ENCODE peak calls at places on chromosomes 13 and 19, in ten cellular contexts. U, P, R, Z, T, A, S, M, N and X are unnamed samples. For H3K9me3, the result is how much of the 10 kb centered on the place peaks cover.

GRCh38 chr13:112791662-112792440 is 102.0 kb downstream of the ATP11A start:
- DNase-seq in P (peak), R (no peak), S (no peak), Z (no peak), U (no peak), T (no peak), A (no peak), N (no peak), M (peak), X (no peak)

GRCh38 chr13:114283581-114283980 is 2.2 kb downstream of the UPF3A start:
- DNase-seq in N (no peak), S (no peak), R (peak), P (no peak), T (no peak), M (no peak), Z (no peak), A (no peak), U (no peak), X (no peak)

GRCh38 chr13:106570354-106570822 is 2.5 kb upstream of the ARGLU1 start:
- DNase-seq in P (peak), S (peak), U (peak), Z (peak), M (peak), A (peak), R (peak), T (peak), N (no peak), X (no peak)

GRCh38 chr13:51523082-51523518 is 61.2 kb upstream of the WDFY2 start:
- DNase-seq in S (no peak), U (no peak), N (peak), P (no peak), T (peak), M (no peak), R (peak), Z (peak), A (no peak), X (peak)

GRCh38 chr13:99374994-99375805 is 68.0 kb upstream of the GPR183 start:
- DNase-seq in U (no peak), S (no peak), N (no peak), R (no peak), A (no peak), Z (no peak), T (no peak), P (no peak), M (no peak), X (no peak)

GRCh38 chr13:61709258-61709657 is 293.6 kb upstream of the PCDH20 start:
- DNase-seq in A (no peak), U (no peak), M (no peak), P (no peak), R (no peak), T (no peak), S (no peak), N (no peak), Z (no peak), X (no peak)

GRCh38 chr13:33322474-33322827 is 36.9 kb upstream of the STARD13 start:
- DNase-seq in A (no peak), M (no peak), S (no peak), N (no peak), U (no peak), R (peak), T (no peak), P (no peak), Z (peak), X (no peak)

GRCh38 chr13:19665427-19665859 is 32.0 kb downstream of the MPHOSPH8 start:
- DNase-seq in M (no peak), P (peak), U (no peak), R (no peak), N (no peak), Z (no peak), A (no peak), S (no peak), T (no peak), X (no peak)

GRCh38 chr13:104385409-104385808 is 1319.2 kb upstream of the SLC10A2 start:
- DNase-seq in A (no peak), M (no peak), S (no peak), N (no peak), P (no peak), Z (peak), U (no peak), T (peak), R (peak), X (peak)

GRCh38 chr19:13840751-13841338 is 36.1 kb upstream of the NANOS3 start:
- DNase-seq in T (no peak), N (no peak), A (no peak), M (no peak), P (no peak), Z (no peak), R (no peak), S (no peak), U (no peak), X (no peak)

GRCh38 chr19:13841339-13842293 is 35.3 kb upstream of the NANOS3 start:
- DNase-seq in S (peak), R (no peak), Z (peak), T (no peak), U (no peak), A (no peak), P (peak), N (no peak), M (no peak), X (peak)

GRCh38 chr19:13843104-13843921 is 33.6 kb upstream of the NANOS3 start:
- DNase-seq in T (no peak), Z (peak), U (peak), R (peak), P (peak), A (no peak), M (no peak), N (no peak), S (peak), X (peak)

GRCh38 chr19:13844130-13844631 is 32.8 kb upstream of the NANOS3 start:
- DNase-seq in U (no peak), N (no peak), R (no peak), A (no peak), T (no peak), S (no peak), Z (peak), P (peak), M (no peak), X (no peak)

GRCh38 chr19:13842294-13843103 is 34.4 kb upstream of the NANOS3 start:
- DNase-seq in P (peak), Z (peak), R (peak), N (peak), A (no peak), S (peak), M (no peak), U (peak), T (no peak), X (peak)
- H2AFZ ChIP-seq in P (no peak), Z (peak), R (peak), N (peak), A (peak), S (peak), M (no peak), U (peak), T (peak), X (peak)

DNA sequence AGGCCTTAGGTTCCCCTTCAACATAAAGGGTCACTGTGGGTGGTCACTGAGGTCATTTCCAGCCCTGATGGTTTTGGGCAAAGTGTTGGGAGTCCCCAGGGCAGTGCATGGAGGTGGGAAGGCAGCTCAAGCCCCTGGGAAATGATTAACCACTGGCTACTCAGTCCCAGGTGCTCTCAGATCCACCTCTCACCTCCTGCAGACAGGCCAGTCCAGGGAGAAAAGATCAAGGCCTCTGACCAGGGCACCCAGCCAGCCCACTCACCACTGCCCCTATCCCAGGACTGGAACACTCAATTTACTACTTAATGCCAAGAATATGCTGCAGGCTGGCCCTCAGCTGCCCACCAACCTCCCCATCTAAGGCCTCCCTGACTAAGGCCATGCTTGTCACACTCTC is 1307.9 kb downstream of the UQCRFS1 start:
- DNase-seq in N (no peak), M (no peak), R (no peak), A (no peak), U (no peak), P (no peak), S (no peak), Z (no peak), T (no peak), X (no peak)
- H3K9me3 ChIP-seq in N (under half), M (under half), R (under half), A (under half), U (under half), P (under half), S (half or more), Z (under half), T (under half), X (under half)

DNA sequence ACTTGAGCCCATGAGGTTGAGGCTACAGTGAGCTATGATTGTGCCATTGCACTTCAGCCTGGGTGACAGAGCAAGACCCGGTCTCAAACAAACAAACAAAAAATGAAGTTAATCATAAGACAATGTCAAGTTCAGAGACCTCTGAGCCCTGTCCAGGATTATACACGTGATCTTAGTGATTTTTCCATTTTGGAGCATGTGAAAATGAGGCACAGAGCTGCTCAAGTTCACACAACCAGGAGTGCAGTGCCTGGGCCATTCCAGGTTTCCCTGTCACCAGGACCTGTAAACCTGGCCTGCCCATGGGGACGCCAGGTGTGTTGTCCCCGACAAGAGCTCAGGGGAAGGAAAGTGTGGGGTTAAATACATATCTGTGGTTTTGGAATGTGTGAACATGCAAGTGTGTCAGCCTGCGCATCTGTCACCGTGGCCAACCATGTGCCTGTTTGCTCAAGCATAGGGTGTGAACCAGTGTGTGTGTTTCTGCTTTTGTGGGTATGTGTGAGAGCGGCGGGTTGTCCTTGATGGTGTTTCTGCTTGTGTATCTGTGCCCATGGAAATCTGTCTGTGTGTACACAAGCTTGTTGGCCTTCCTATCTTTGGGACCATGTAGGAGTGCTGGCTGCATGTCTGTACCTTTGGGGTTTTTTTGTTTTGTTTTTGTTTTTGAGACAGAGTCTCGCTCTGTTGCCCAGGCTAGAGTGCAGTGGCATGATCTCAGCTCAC is 1.5 kb upstream of the FXYD1 start:
- DNase-seq in R (no peak), S (no peak), P (peak), U (no peak), N (no peak), Z (peak), A (no peak), T (no peak), M (no peak), X (no peak)
- H3K4me2 ChIP-seq in R (no peak), S (no peak), P (no peak), U (no peak), N (no peak), Z (no peak), A (no peak), T (no peak), M (no peak), X (no peak)

GRCh38 chr13:30113531-30113930 is 193.8 kb downstream of the KATNAL1 start:
- DNase-seq in M (no peak), S (no peak), U (no peak), T (no peak), Z (peak), N (no peak), P (no peak), A (no peak), R (no peak), X (no peak)

GRCh38 chr13:30116379-30116778 is 191.0 kb downstream of the KATNAL1 start:
- DNase-seq in R (no peak), M (no peak), N (no peak), T (no peak), S (no peak), A (no peak), P (no peak), Z (no peak), U (no peak), X (no peak)

GRCh38 chr13:30114586-30115256 is 192.6 kb downstream of the KATNAL1 start:
- DNase-seq in R (peak), U (peak), A (peak), M (peak), S (peak), P (peak), T (peak), Z (peak), N (peak), X (peak)

GRCh38 chr13:30113983-30114491 is 193.3 kb downstream of the KATNAL1 start:
- DNase-seq in N (no peak), U (no peak), M (no peak), Z (peak), R (no peak), T (peak), S (peak), P (no peak), A (no peak), X (no peak)

GRCh38 chr13:30115257-30115600 is 192.1 kb downstream of the KATNAL1 start:
- DNase-seq in P (no peak), T (no peak), Z (no peak), N (no peak), U (no peak), A (no peak), M (no peak), R (no peak), S (no peak), X (no peak)
- H2AFZ ChIP-seq in P (peak), T (peak), Z (peak), N (peak), U (no peak), A (peak), M (peak), R (peak), S (no peak), X (peak)

GRCh38 chr19:52066258-52066866 is 17.7 kb upstream of the ZNF432 start:
- DNase-seq in P (no peak), N (no peak), Z (no peak), A (no peak), M (no peak), T (no peak), S (no peak), U (no peak), R (no peak), X (no peak)
- H3K9me3 ChIP-seq in P (half or more), N (half or more), Z (under half), A (under half), M (under half), T (half or more), S (half or more), U (under half), R (half or more), X (half or more)

GRCh38 chr13:64928704-64929499 is 2301.2 kb downstream of the PCDH9 start:
- DNase-seq in P (no peak), R (peak), A (no peak), Z (peak), T (peak), N (no peak), U (peak), S (no peak), M (peak), X (peak)
- H3K4me2 ChIP-seq in P (no peak), R (peak), A (no peak), Z (peak), T (peak), N (no peak), U (peak), S (no peak), M (peak), X (peak)

GRCh38 chr13:44927953-44928352 is 61.3 kb downstream of the NUFIP1 start:
- DNase-seq in S (no peak), P (no peak), U (no peak), A (no peak), N (no peak), R (peak), M (no peak), T (no peak), Z (no peak), X (no peak)

GRCh38 chr13:44930907-44931676 is 58.2 kb downstream of the NUFIP1 start:
- DNase-seq in T (peak), N (no peak), S (no peak), Z (peak), A (no peak), U (no peak), P (no peak), R (no peak), M (no peak), X (peak)

GRCh38 chr13:44932171-44932849 is 57.0 kb downstream of the NUFIP1 start:
- DNase-seq in M (no peak), R (peak), N (no peak), Z (peak), P (peak), U (no peak), T (peak), S (no peak), A (no peak), X (peak)

GRCh38 chr13:44929691-44930090 is 59.6 kb downstream of the NUFIP1 start:
- DNase-seq in N (no peak), M (no peak), U (no peak), R (no peak), A (no peak), T (no peak), S (no peak), P (no peak), Z (no peak), X (no peak)

DNA sequence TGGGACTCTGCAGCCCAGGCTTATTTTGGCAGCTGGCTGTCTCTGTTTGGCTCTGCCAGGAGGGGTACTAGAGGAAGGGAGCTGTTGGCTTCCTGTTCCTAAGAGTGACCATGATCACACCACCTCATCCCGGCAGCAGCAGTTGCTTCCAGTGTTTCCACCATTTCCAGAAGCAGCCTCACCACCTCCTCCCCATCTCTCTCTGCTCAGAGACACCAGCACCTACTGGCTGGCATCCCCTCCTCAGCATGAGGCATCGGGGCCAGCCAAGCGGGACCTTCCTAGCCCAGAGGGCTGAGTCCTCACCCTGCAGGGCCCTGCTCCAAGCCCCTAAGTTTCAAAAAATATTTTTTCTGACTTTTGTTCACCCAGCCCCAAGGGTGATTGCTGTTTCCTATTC is 59.0 kb downstream of the NUFIP1 start:
- DNase-seq in S (no peak), M (no peak), P (no peak), N (no peak), R (no peak), U (no peak), Z (no peak), A (no peak), T (no peak), X (no peak)
- H2AFZ ChIP-seq in S (no peak), M (no peak), P (peak), N (no peak), R (no peak), U (peak), Z (peak), A (peak), T (no peak), X (no peak)

GRCh38 chr19:30385174-30385573 is 13.0 kb downstream of the ZNF536 start:
- DNase-seq in N (no peak), A (no peak), S (no peak), U (no peak), P (no peak), R (no peak), Z (no peak), T (no peak), M (no peak), X (no peak)
- H3K9me3 ChIP-seq in N (under half), A (under half), S (under half), U (under half), P (under half), R (under half), Z (under half), T (under half), M (under half), X (under half)

DNA sequence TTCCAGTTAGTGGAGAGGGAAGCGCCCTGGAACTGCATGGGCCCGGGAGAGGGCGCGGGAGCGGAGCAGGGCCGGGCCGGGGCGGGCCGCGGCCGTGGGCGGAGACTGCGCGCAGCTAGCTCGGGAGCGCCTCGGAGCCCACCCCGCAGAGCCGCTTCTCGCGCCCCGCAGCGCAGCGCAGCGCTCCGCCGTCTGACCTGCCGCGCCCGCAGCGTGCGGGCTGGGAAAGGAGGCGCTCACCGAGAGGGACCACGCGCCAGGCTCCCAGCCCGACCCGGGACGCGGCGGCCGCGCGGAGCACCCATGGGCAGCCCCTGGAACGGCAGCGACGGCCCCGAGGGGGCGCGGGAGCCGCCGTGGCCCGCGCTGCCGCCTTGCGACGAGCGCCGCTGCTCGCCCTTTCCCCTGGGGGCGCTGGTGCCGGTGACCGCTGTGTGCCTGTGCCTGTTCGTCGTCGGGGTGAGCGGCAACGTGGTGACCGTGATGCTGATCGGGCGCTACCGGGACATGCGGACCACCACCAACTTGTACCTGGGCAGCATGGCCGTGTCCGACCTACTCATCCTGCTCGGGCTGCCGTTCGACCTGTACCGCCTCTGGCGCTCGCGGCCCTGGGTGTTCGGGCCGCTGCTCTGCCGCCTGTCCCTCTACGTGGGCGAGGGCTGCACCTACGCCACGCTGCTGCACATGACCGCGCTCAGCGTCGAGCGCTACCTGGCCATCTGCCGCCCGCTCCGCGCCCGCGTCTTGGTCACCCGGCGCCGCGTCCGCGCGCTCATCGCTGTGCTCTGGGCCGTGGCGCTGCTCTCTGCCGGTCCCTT is at the start of gene MLNR:
- DNase-seq in A (peak), N (no peak), U (peak), R (no peak), M (no peak), S (peak), T (peak), P (peak), Z (peak), X (no peak)
- H3K4me2 ChIP-seq in A (peak), N (no peak), U (peak), R (peak), M (no peak), S (peak), T (peak), P (peak), Z (peak), X (no peak)